ENCODE peak calls at places on chromosomes 16 and 17, in four cellular contexts. T is HL-60, O is smooth muscle cell of the brain vasculature, W is hepatic stellate cell. S is an unnamed sample.

GRCh38 chr17:75638893-75639292 is 5.7 kb downstream of the SMIM5 start:
- DNase-seq in W (no peak), O (no peak), T (no peak), S (no peak)

GRCh38 chr17:54968954-54969400 is 412 bp downstream of the STXBP4 start:
- DNase-seq in O (no peak), W (peak), T (no peak), S (no peak)

GRCh38 chr16:85638248-85638647 is 25.1 kb downstream of the GSE1 start:
- DNase-seq in T (no peak), O (no peak), W (no peak), S (no peak)

GRCh38 chr16:85900031-85900792 is 1.2 kb downstream of the IRF8 start:
- DNase-seq in O (no peak), W (no peak), T (no peak), S (no peak)

GRCh38 chr16:739560-740458 is 988 bp downstream of the CIAO3 start:
- DNase-seq in T (no peak), O (no peak), W (no peak), S (no peak)

GRCh38 chr17:17151962-17152361 is 54.2 kb downstream of the PLD6 start:
- DNase-seq in T (no peak), W (peak), O (peak), S (peak)

GRCh38 chr17:9386401-9386800 is 189.2 kb downstream of the STX8 start:
- DNase-seq in O (peak), W (no peak), T (no peak), S (no peak)

GRCh38 chr16:63422633-63423032 is 1386.4 kb upstream of the CDH8 start:
- DNase-seq in W (no peak), O (no peak), T (no peak), S (no peak)

GRCh38 chr16:8703693-8704092 is 29.3 kb downstream of the ABAT start:
- DNase-seq in W (no peak), O (no peak), T (no peak), S (no peak)

GRCh38 chr17:58539703-58540102 is 25.3 kb upstream of the MTMR4 start:
- DNase-seq in T (no peak), O (no peak), W (no peak), S (no peak)

GRCh38 chr16:77551352-77551751 is 116.5 kb upstream of the ADAMTS18 start:
- DNase-seq in W (no peak), O (no peak), T (no peak), S (no peak)

GRCh38 chr17:69761767-69762321 is 313.2 kb upstream of the KCNJ16 start:
- DNase-seq in T (no peak), W (peak), O (no peak), S (peak)

GRCh38 chr17:74601944-74602572 is 10.0 kb upstream of the CD300LD start:
- DNase-seq in W (peak), O (no peak), T (peak), S (peak)

GRCh38 chr16:57508084-57508425 is 21.8 kb upstream of the DOK4 start:
- DNase-seq in T (no peak), O (no peak), W (no peak), S (no peak)

GRCh38 chr17:65515959-65516948 is 45.2 kb downstream of the AXIN2 start:
- DNase-seq in O (no peak), W (no peak), T (no peak), S (no peak)